ENCODE peak calls at places on chromosomes 6 and 20, in five cellular contexts. One of them, this sample, is unnamed.

GRCh38 chr20:62802026-62802712 is 2.5 kb upstream of the OGFR start:
- DNase-seq in ureter: no peak
- DNase-seq in AG04450: no peak
- DNase-seq in aorta: no peak
- DNase-seq in substantia nigra: no peak
- DNase-seq in this sample: no peak

GRCh38 chr6:14910692-14911547 is 334.9 kb upstream of the JARID2 start:
- DNase-seq in ureter: no peak
- DNase-seq in aorta: no peak
- DNase-seq in AG04450: no peak
- DNase-seq in substantia nigra: no peak
- DNase-seq in this sample: no peak

GRCh38 chr6:102356170-102356569 is 962.7 kb downstream of the GRIK2 start:
- DNase-seq in substantia nigra: no peak
- DNase-seq in AG04450: no peak
- DNase-seq in aorta: no peak
- DNase-seq in ureter: no peak
- DNase-seq in this sample: no peak

GRCh38 chr6:150894935-150895686 is 29.6 kb downstream of the MTHFD1L start:
- DNase-seq in AG04450: no peak
- DNase-seq in substantia nigra: no peak
- DNase-seq in ureter: no peak
- DNase-seq in aorta: no peak
- DNase-seq in this sample: no peak

GRCh38 chr20:1300083-1300840 is 28.7 kb downstream of the SDCBP2 start:
- DNase-seq in AG04450: no peak
- DNase-seq in substantia nigra: no peak
- DNase-seq in ureter: no peak
- DNase-seq in aorta: peak; percentile 74
- DNase-seq in this sample: no peak

GRCh38 chr20:46725186-46726165 is 16.0 kb downstream of the SLC2A10 start:
- DNase-seq in substantia nigra: no peak
- DNase-seq in AG04450: no peak
- DNase-seq in aorta: no peak
- DNase-seq in ureter: no peak
- DNase-seq in this sample: no peak

GRCh38 chr20:49633643-49634042 is 65.7 kb upstream of the PTGIS start:
- DNase-seq in substantia nigra: no peak
- DNase-seq in aorta: no peak
- DNase-seq in AG04450: no peak
- DNase-seq in ureter: no peak
- DNase-seq in this sample: no peak

GRCh38 chr20:39107741-39108140 is 145.6 kb downstream of the DHX35 start:
- DNase-seq in AG04450: no peak
- DNase-seq in substantia nigra: no peak
- DNase-seq in aorta: no peak
- DNase-seq in ureter: no peak
- DNase-seq in this sample: no peak

GRCh38 chr6:48426636-48427035 is 315.6 kb upstream of the PTCHD4 start:
- DNase-seq in aorta: no peak
- DNase-seq in substantia nigra: no peak
- DNase-seq in AG04450: peak; percentile 50
- DNase-seq in ureter: no peak
- DNase-seq in this sample: peak; percentile 4

GRCh38 chr20:52683761-52684160 is 288.4 kb upstream of the TSHZ2 start:
- DNase-seq in aorta: no peak
- DNase-seq in AG04450: no peak
- DNase-seq in substantia nigra: no peak
- DNase-seq in ureter: no peak
- DNase-seq in this sample: no peak

This sample was measured in amniotic stem cell.